ENCODE peak calls at places on chromosomes 7 and 10, in six cellular contexts. One of them, this sample, is unnamed.

GRCh38 chr7:18040196-18040595 is 12.6 kb upstream of the PRPS1L1 start:
- DNase-seq in CD8-positive, alpha-beta T cell: no peak
- DNase-seq in endothelial cell: no peak
- DNase-seq in psoas muscle: no peak
- DNase-seq in sigmoid colon: no peak
- DNase-seq in AG09319: no peak
- DNase-seq in this sample: no peak

GRCh38 chr7:102431617-102432298 is 1.6 kb upstream of the ORAI2 start:
- DNase-seq in sigmoid colon: no peak
- DNase-seq in psoas muscle: no peak
- DNase-seq in endothelial cell: no peak
- DNase-seq in AG09319: no peak
- DNase-seq in CD8-positive, alpha-beta T cell: peak
- DNase-seq in this sample: peak

GRCh38 chr7:156386097-156386496 is 254.5 kb upstream of the RNF32 start:
- DNase-seq in endothelial cell: peak
- DNase-seq in psoas muscle: no peak
- DNase-seq in CD8-positive, alpha-beta T cell: no peak
- DNase-seq in sigmoid colon: no peak
- DNase-seq in AG09319: no peak
- DNase-seq in this sample: no peak

GRCh38 chr7:159067870-159068787 is 76.5 kb downstream of the VIPR2 start:
- DNase-seq in endothelial cell: no peak
- DNase-seq in sigmoid colon: peak
- DNase-seq in AG09319: no peak
- DNase-seq in psoas muscle: peak
- DNase-seq in CD8-positive, alpha-beta T cell: peak
- DNase-seq in this sample: no peak

GRCh38 chr7:130841416-130841815 is 107.4 kb upstream of the KLF14 start:
- DNase-seq in sigmoid colon: no peak
- DNase-seq in CD8-positive, alpha-beta T cell: peak
- DNase-seq in AG09319: no peak
- DNase-seq in endothelial cell: no peak
- DNase-seq in psoas muscle: no peak
- DNase-seq in this sample: no peak

GRCh38 chr7:7861211-7861633 is 107.4 kb upstream of the GLCCI1 start:
- DNase-seq in psoas muscle: no peak
- DNase-seq in CD8-positive, alpha-beta T cell: no peak
- DNase-seq in endothelial cell: no peak
- DNase-seq in AG09319: peak
- DNase-seq in sigmoid colon: no peak
- DNase-seq in this sample: no peak

GRCh38 chr7:73852500-73852899 is 8.5 kb upstream of the TMEM270 start:
- DNase-seq in psoas muscle: no peak
- DNase-seq in sigmoid colon: no peak
- DNase-seq in AG09319: no peak
- DNase-seq in endothelial cell: no peak
- DNase-seq in CD8-positive, alpha-beta T cell: no peak
- DNase-seq in this sample: no peak

GRCh38 chr10:44824607-44825006 is 86.5 kb upstream of the TMEM72 start:
- DNase-seq in CD8-positive, alpha-beta T cell: no peak
- DNase-seq in sigmoid colon: no peak
- DNase-seq in psoas muscle: no peak
- DNase-seq in AG09319: no peak
- DNase-seq in endothelial cell: no peak
- DNase-seq in this sample: no peak

GRCh38 chr7:137967143-137968018 is 34.5 kb downstream of the CREB3L2 start:
- DNase-seq in sigmoid colon: no peak
- DNase-seq in CD8-positive, alpha-beta T cell: no peak
- DNase-seq in AG09319: no peak
- DNase-seq in psoas muscle: no peak
- DNase-seq in endothelial cell: no peak
- DNase-seq in this sample: no peak

GRCh38 chr10:114420811-114421485 is 16.6 kb upstream of the AFAP1L2 start:
- DNase-seq in CD8-positive, alpha-beta T cell: no peak
- DNase-seq in endothelial cell: no peak
- DNase-seq in AG09319: no peak
- DNase-seq in psoas muscle: no peak
- DNase-seq in sigmoid colon: no peak
- DNase-seq in this sample: no peak

GRCh38 chr10:110363572-110364411 is 59.1 kb upstream of the SMNDC1 start:
- DNase-seq in endothelial cell: no peak
- DNase-seq in psoas muscle: no peak
- DNase-seq in AG09319: no peak
- DNase-seq in sigmoid colon: no peak
- DNase-seq in CD8-positive, alpha-beta T cell: no peak
- DNase-seq in this sample: no peak

GRCh38 chr10:79128923-79129305 is 60.1 kb downstream of the ZMIZ1 start:
- DNase-seq in sigmoid colon: no peak
- DNase-seq in CD8-positive, alpha-beta T cell: no peak
- DNase-seq in psoas muscle: no peak
- DNase-seq in endothelial cell: no peak
- DNase-seq in AG09319: no peak
- DNase-seq in this sample: no peak

GRCh38 chr10:46528675-46529615 is 27.5 kb downstream of the GPRIN2 start:
- DNase-seq in endothelial cell: no peak
- DNase-seq in psoas muscle: peak
- DNase-seq in CD8-positive, alpha-beta T cell: no peak
- DNase-seq in sigmoid colon: peak
- DNase-seq in AG09319: no peak
- DNase-seq in this sample: no peak

GRCh38 chr10:64209574-64209973 is 688.4 kb downstream of the REEP3 start:
- DNase-seq in psoas muscle: no peak
- DNase-seq in CD8-positive, alpha-beta T cell: no peak
- DNase-seq in endothelial cell: no peak
- DNase-seq in sigmoid colon: peak
- DNase-seq in AG09319: no peak
- DNase-seq in this sample: no peak

GRCh38 chr7:44172352-44172751 is 16.9 kb downstream of the GCK start:
- DNase-seq in psoas muscle: no peak
- DNase-seq in CD8-positive, alpha-beta T cell: no peak
- DNase-seq in endothelial cell: no peak
- DNase-seq in sigmoid colon: no peak
- DNase-seq in AG09319: no peak
- DNase-seq in this sample: no peak

GRCh38 chr7:42768037-42768436 is 143.8 kb downstream of the C7orf25 start:
- DNase-seq in CD8-positive, alpha-beta T cell: no peak
- DNase-seq in psoas muscle: no peak
- DNase-seq in sigmoid colon: no peak
- DNase-seq in AG09319: no peak
- DNase-seq in endothelial cell: no peak
- DNase-seq in this sample: no peak

GRCh38 chr7:8057566-8057965 is 89.0 kb downstream of the GLCCI1 start:
- DNase-seq in psoas muscle: no peak
- DNase-seq in endothelial cell: no peak
- DNase-seq in sigmoid colon: no peak
- DNase-seq in CD8-positive, alpha-beta T cell: no peak
- DNase-seq in AG09319: no peak
- DNase-seq in this sample: no peak

GRCh38 chr7:65477326-65477725 is 103.7 kb downstream of the ZNF92 start:
- DNase-seq in endothelial cell: peak
- DNase-seq in AG09319: no peak
- DNase-seq in psoas muscle: no peak
- DNase-seq in sigmoid colon: no peak
- DNase-seq in CD8-positive, alpha-beta T cell: no peak
- DNase-seq in this sample: no peak
- TF ChIP-seq CTCF in endothelial cell: peak
- TF ChIP-seq CTCF in AG09319: no peak
- TF ChIP-seq CTCF in psoas muscle: no peak
- TF ChIP-seq CTCF in sigmoid colon: no peak
- TF ChIP-seq CTCF in CD8-positive, alpha-beta T cell: no peak
- TF ChIP-seq CTCF in this sample: no peak

DNA sequence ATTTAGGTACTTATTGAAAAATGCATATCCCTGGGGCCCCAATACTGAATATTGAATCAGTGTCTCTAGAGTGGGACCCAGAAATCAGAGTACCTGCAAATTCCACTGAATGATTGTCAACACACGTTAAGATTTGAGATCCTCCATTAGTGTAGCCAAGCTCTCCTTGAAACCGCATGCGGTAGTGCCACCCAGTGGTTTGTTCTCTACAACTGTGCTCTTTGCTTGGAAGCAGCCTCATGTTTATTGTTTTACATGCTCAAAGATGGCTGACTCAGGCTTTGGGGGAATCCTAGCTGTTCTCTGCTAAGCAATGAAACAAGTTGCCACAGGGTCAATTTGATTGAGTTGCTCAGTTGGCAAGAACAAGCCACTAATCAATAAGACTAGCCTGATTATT is 340.2 kb upstream of the CELF2 start:
- DNase-seq in psoas muscle: peak
- DNase-seq in AG09319: peak
- DNase-seq in sigmoid colon: no peak
- DNase-seq in CD8-positive, alpha-beta T cell: no peak
- DNase-seq in endothelial cell: peak
- DNase-seq in this sample: peak
- TF ChIP-seq CTCF in psoas muscle: peak
- TF ChIP-seq CTCF in AG09319: peak
- TF ChIP-seq CTCF in sigmoid colon: no peak
- TF ChIP-seq CTCF in CD8-positive, alpha-beta T cell: no peak
- TF ChIP-seq CTCF in endothelial cell: peak
- TF ChIP-seq CTCF in this sample: peak

GRCh38 chr10:91797874-91798735 is at the start of gene TNKS2:
- DNase-seq in CD8-positive, alpha-beta T cell: peak
- DNase-seq in psoas muscle: peak
- DNase-seq in endothelial cell: peak
- DNase-seq in AG09319: peak
- DNase-seq in sigmoid colon: peak
- DNase-seq in this sample: peak
- TF ChIP-seq CTCF in CD8-positive, alpha-beta T cell: no peak
- TF ChIP-seq CTCF in psoas muscle: no peak
- TF ChIP-seq CTCF in endothelial cell: no peak
- TF ChIP-seq CTCF in AG09319: no peak
- TF ChIP-seq CTCF in sigmoid colon: no peak
- TF ChIP-seq CTCF in this sample: no peak

GRCh38 chr7:90706067-90706716 is 110.1 kb downstream of the CDK14 start:
- DNase-seq in sigmoid colon: no peak
- DNase-seq in psoas muscle: no peak
- DNase-seq in endothelial cell: no peak
- DNase-seq in CD8-positive, alpha-beta T cell: no peak
- DNase-seq in AG09319: peak
- DNase-seq in this sample: no peak

GRCh38 chr7:90708841-90709317 is 112.8 kb downstream of the CDK14 start:
- DNase-seq in AG09319: no peak
- DNase-seq in endothelial cell: peak
- DNase-seq in psoas muscle: no peak
- DNase-seq in sigmoid colon: no peak
- DNase-seq in CD8-positive, alpha-beta T cell: no peak
- DNase-seq in this sample: peak

GRCh38 chr7:90710466-90710850 is 114.3 kb downstream of the CDK14 start:
- DNase-seq in sigmoid colon: no peak
- DNase-seq in AG09319: no peak
- DNase-seq in endothelial cell: no peak
- DNase-seq in psoas muscle: no peak
- DNase-seq in CD8-positive, alpha-beta T cell: no peak
- DNase-seq in this sample: no peak

GRCh38 chr7:90713628-90714027 is 117.5 kb downstream of the CDK14 start:
- DNase-seq in AG09319: no peak
- DNase-seq in endothelial cell: no peak
- DNase-seq in CD8-positive, alpha-beta T cell: no peak
- DNase-seq in sigmoid colon: no peak
- DNase-seq in psoas muscle: no peak
- DNase-seq in this sample: no peak

GRCh38 chr7:90709501-90710465 is 113.7 kb downstream of the CDK14 start:
- DNase-seq in endothelial cell: no peak
- DNase-seq in psoas muscle: no peak
- DNase-seq in CD8-positive, alpha-beta T cell: no peak
- DNase-seq in sigmoid colon: no peak
- DNase-seq in AG09319: peak
- DNase-seq in this sample: no peak
- TF ChIP-seq CTCF in endothelial cell: no peak
- TF ChIP-seq CTCF in psoas muscle: no peak
- TF ChIP-seq CTCF in CD8-positive, alpha-beta T cell: no peak
- TF ChIP-seq CTCF in sigmoid colon: no peak
- TF ChIP-seq CTCF in AG09319: no peak
- TF ChIP-seq CTCF in this sample: no peak

DNA sequence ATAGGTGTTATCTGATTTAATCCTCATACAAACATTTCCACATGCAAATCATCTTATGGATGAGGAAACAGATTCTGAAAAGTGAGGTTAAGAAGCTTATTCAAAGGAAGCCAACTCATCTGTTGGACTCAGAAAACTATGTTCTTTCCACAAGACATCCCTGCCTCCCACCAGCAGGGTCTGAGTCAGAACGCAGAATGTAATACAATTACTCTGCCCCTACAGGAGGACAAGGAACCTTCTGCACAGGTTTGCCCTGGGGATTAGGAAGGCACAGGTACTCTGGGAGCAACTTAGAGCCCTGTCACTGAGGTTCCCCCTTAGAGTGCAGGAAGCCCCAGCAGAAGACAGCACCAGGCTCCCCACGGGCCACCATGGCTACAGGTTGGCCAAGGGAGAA is 255.7 kb downstream of the TNS3 start:
- DNase-seq in CD8-positive, alpha-beta T cell: no peak
- DNase-seq in AG09319: no peak
- DNase-seq in psoas muscle: no peak
- DNase-seq in sigmoid colon: no peak
- DNase-seq in endothelial cell: no peak
- DNase-seq in this sample: no peak
- TF ChIP-seq CTCF in CD8-positive, alpha-beta T cell: no peak
- TF ChIP-seq CTCF in AG09319: peak
- TF ChIP-seq CTCF in psoas muscle: no peak
- TF ChIP-seq CTCF in sigmoid colon: no peak
- TF ChIP-seq CTCF in endothelial cell: no peak
- TF ChIP-seq CTCF in this sample: no peak

DNA sequence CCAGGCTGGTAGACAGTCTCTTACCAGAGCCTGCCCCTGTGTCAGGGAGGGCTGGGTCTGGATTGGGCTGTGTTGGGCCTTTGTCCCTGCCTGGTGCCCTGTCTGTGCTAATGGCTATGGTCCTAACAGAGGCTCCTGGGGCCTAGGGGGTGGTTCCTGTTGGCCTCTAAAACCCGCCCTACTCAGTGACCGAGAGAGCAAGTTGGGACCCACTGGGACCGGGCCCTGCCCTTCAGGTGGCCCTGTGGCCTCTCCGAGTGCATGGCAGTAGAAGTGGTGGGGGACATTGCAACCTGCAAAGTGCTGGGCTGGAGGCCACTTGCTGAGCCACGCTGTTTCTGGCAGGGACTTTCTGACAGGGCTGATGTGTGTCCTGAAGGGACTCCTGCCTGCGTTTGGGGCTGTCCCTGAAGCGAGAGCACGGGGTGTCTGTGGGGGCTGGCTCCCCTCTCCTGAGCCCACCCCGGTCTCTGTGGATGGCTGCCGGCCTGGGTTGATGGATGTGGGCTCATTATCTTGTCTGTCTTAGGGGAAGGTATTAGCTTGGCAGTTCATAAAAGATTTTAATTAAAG is 56.2 kb downstream of the GLRX3 start:
- DNase-seq in psoas muscle: no peak
- DNase-seq in AG09319: no peak
- DNase-seq in CD8-positive, alpha-beta T cell: no peak
- DNase-seq in endothelial cell: no peak
- DNase-seq in sigmoid colon: no peak
- DNase-seq in this sample: no peak
- TF ChIP-seq CTCF in psoas muscle: no peak
- TF ChIP-seq CTCF in AG09319: no peak
- TF ChIP-seq CTCF in CD8-positive, alpha-beta T cell: no peak
- TF ChIP-seq CTCF in endothelial cell: no peak
- TF ChIP-seq CTCF in sigmoid colon: no peak
- TF ChIP-seq CTCF in this sample: no peak

DNA sequence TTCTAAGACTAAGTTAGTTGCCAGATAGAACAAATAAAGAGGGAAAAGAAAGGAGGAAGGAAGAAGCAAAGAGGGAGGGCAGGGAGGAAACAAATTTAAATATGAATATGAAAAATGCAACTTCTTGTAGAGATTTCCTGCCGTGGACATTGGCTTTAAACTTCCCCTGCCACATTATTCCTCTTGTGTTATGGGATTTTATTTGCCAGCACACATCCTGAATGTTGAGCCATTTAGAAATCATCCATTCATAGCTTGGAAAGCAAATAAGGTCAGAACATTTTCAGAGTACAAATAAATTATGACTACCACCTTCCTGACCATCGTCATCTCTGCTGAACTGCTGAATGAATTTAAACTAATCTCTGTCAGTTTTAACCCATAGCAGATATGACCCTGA is 911.9 kb upstream of the LRRN3 start:
- DNase-seq in psoas muscle: no peak
- DNase-seq in endothelial cell: no peak
- DNase-seq in sigmoid colon: no peak
- DNase-seq in AG09319: no peak
- DNase-seq in CD8-positive, alpha-beta T cell: no peak
- DNase-seq in this sample: no peak
- TF ChIP-seq CTCF in psoas muscle: no peak
- TF ChIP-seq CTCF in endothelial cell: no peak
- TF ChIP-seq CTCF in sigmoid colon: no peak
- TF ChIP-seq CTCF in AG09319: no peak
- TF ChIP-seq CTCF in CD8-positive, alpha-beta T cell: no peak
- TF ChIP-seq CTCF in this sample: no peak